ENCODE peak calls at places on chromosomes 13 and 19, in four cellular contexts. Q is HepG2, M is K562, Y is H1. I is an unnamed sample.

GRCh38 chr19:45402469-45403070 is 2.3 kb downstream of the PPP1R13L start:
- DNase-seq in Y (no peak), M (peak; percentile 86), Q (no peak), I (peak; percentile 96)

GRCh38 chr13:76619631-76620030 is 266.6 kb downstream of the KCTD12 start:
- DNase-seq in Y (no peak), M (no peak), Q (no peak), I (no peak)

GRCh38 chr13:48126944-48127814 is 32.3 kb upstream of the MED4 start:
- DNase-seq in Q (peak; percentile 63), Y (peak; percentile 34), M (peak; percentile 56), I (peak; percentile 57)

GRCh38 chr13:98512774-98513327 is 64.1 kb downstream of the STK24 start:
- DNase-seq in Y (no peak), M (no peak), Q (no peak), I (no peak)

GRCh38 chr13:101915333-101915732 is 462.9 kb downstream of the ITGBL1 start:
- DNase-seq in Q (no peak), Y (no peak), M (no peak), I (no peak)

GRCh38 chr13:91381371-91381770 is 17.1 kb upstream of the GPC5 start:
- DNase-seq in Y (no peak), M (no peak), Q (no peak), I (no peak)

GRCh38 chr13:26585136-26585535 is 27.7 kb downstream of the WASF3 start:
- DNase-seq in Q (no peak), M (no peak), Y (no peak), I (no peak)

GRCh38 chr19:4456843-4457653 is 546 bp downstream of the UBXN6 start:
- DNase-seq in Q (no peak), Y (peak; percentile 44), M (peak; percentile 91), I (peak; percentile 35)

GRCh38 chr19:41591951-41592562 is 16.1 kb downstream of the CEACAM21 start:
- DNase-seq in Y (no peak), M (no peak), Q (no peak), I (no peak)

GRCh38 chr13:28548872-28549271 is 53.9 kb upstream of the FLT1 start:
- DNase-seq in Q (no peak), Y (no peak), M (no peak), I (no peak)

GRCh38 chr13:50882816-50883215 is 26.8 kb upstream of the RNASEH2B start:
- DNase-seq in Y (no peak), M (no peak), Q (no peak), I (no peak)

GRCh38 chr19:48636859-48637448 is at the start of gene DBP:
- DNase-seq in Q (no peak), M (no peak), Y (no peak), I (peak; percentile 79)
- TF ChIP-seq KDM1A in Q (no peak), M (no peak), Y (no peak), I (no peak)

GRCh38 chr19:38663156-38663651 is 15.8 kb downstream of the ACTN4 start:
- DNase-seq in Q (no peak), M (no peak), Y (no peak), I (no peak)

GRCh38 chr19:38661166-38661565 is 13.7 kb downstream of the ACTN4 start:
- DNase-seq in Y (no peak), Q (no peak), M (no peak), I (no peak)

GRCh38 chr19:38662508-38663155 is 15.2 kb downstream of the ACTN4 start:
- DNase-seq in M (no peak), Q (no peak), Y (no peak), I (no peak)

GRCh38 chr19:38660724-38661123 is 13.3 kb downstream of the ACTN4 start:
- DNase-seq in M (no peak), Q (no peak), Y (no peak), I (no peak)

GRCh38 chr19:38661996-38662395 is 14.5 kb downstream of the ACTN4 start:
- DNase-seq in Y (no peak), M (no peak), Q (no peak), I (no peak)
- H3K27ac ChIP-seq in Y (no peak overlapping the region), M (peak overlapping the region; percentile 51), Q (no peak overlapping the region), I (peak overlapping the region; percentile 47)

GRCh38 chr13:83621765-83622421 is 260.4 kb downstream of the SLITRK1 start:
- DNase-seq in Q (no peak), M (no peak), Y (no peak), I (no peak)

GRCh38 chr13:83620535-83621220 is 261.6 kb downstream of the SLITRK1 start:
- DNase-seq in Y (no peak), Q (no peak), M (no peak), I (no peak)

GRCh38 chr13:83613524-83613923 is 268.8 kb downstream of the SLITRK1 start:
- DNase-seq in Y (no peak), M (no peak), Q (no peak), I (no peak)

GRCh38 chr13:83622422-83622784 is 259.9 kb downstream of the SLITRK1 start:
- DNase-seq in Q (no peak), M (no peak), Y (no peak), I (no peak)

DNA sequence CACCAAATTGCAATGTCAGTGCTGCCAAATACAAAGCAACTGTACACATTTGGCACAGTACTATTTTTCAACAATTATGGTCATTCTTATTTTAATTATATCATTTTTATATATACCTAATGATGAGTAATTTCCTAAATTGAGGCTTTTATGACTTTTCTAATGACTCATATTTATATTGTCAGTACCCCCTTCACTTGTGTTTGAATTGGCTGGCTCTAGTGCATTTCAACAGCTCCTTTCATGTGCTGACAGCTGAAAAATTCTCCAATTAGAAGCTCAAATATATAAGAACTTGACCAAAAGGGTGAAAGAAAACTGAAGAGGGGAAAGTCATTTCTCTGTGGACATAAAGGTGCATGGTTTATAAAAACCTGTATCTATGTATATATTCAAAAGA is 263.3 kb downstream of the SLITRK1 start:
- DNase-seq in Y (no peak), M (no peak), Q (no peak), I (no peak)
- TF ChIP-seq PHF8 in Y (no peak), M (no peak), Q (no peak), I (no peak)

GRCh38 chr13:49288458-49288857 is 40.7 kb downstream of the CDADC1 start:
- DNase-seq in M (no peak), Q (no peak), Y (no peak), I (no peak)

GRCh38 chr13:49297338-49297737 is 49.6 kb downstream of the CDADC1 start:
- DNase-seq in M (no peak), Q (peak; percentile 33), Y (no peak), I (no peak)

GRCh38 chr13:49296659-49297058 is 48.9 kb downstream of the CDADC1 start:
- DNase-seq in Y (no peak), Q (peak; percentile 73), M (no peak), I (no peak)

GRCh38 chr13:49295231-49295630 is 47.5 kb downstream of the CDADC1 start:
- DNase-seq in Q (no peak), M (no peak), Y (no peak), I (no peak)

DNA sequence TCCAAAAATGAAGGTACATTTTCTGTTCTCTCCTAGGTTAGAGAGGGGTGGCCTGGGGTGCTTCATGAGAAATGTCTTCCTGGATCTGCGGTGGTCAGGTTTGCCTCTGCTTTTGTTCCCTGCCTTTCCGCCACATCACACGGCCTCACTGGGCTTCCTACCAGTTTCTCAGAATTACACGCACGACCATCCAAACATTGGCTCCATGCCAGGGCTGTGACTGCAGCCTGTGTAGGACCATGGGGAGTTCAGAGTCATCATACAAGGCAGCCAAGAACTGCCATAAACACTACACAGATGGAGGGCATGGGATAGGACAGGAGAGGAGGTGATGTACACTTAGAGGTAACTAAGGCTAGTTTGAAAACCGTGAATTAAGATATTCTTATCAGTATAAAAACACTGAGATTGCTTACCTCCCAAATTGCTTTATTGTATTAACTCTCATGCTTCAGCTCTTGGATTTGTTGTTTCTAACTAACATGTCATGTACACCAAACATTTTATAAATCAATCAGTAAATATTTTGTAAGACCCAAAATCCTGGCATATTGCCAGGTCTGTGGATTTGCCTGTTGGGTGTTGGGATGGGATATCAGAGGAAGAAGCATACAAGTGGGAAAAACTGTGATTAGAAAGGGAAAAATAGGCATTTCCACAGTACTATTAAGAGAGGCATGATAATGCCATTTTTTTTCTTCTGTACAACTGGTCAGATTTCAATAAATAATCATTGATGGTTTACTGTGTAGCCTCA is 45.2 kb downstream of the CDADC1 start:
- DNase-seq in Y (no peak), M (peak; percentile 26), Q (no peak), I (no peak)
- TF ChIP-seq KDM1A in Y (no peak), M (no peak), Q (no peak), I (no peak)

DNA sequence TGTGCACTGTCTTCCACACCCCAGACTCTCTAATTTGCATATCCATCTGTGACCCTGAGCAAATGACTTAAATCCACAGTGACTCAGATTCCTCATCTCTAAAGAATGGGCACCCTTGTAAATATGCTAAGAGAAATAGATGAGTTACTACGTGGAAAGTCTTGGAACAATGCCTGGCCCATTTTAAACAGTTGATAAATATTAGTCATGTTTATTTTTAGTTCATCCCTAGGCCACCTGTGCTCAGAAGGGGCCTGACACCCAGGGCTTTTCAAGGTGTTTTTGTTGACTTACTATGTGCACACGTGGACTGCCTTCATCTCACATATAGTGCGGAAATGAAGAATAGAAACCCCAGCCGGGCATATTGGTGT is 806 bp upstream of the PTPRH start:
- DNase-seq in M (no peak), Y (no peak), Q (peak; percentile 91), I (peak; percentile 91)
- H3K27ac ChIP-seq in M (peak overlapping the region; percentile 9), Y (no peak overlapping the region), Q (peak overlapping the region; percentile 85), I (peak overlapping the region; percentile 83)

GRCh38 chr13:99614465-99614885 is 113.2 kb downstream of the TM9SF2 start:
- DNase-seq in Y (no peak), M (no peak), Q (peak; percentile 76), I (peak; percentile 50)
- TF ChIP-seq PHF8 in Y (no peak), M (no peak), Q (no peak), I (no peak)

GRCh38 chr19:2269244-2270156 is 12.5 kb downstream of the PEAK3 start:
- DNase-seq in Y (peak; percentile 75), Q (peak; percentile 91), M (peak; percentile 94), I (peak; percentile 94)

GRCh38 chr19:2271516-2272103 is 10.4 kb downstream of the PEAK3 start:
- DNase-seq in Y (no peak), Q (no peak), M (no peak), I (no peak)

GRCh38 chr19:2268861-2269243 is 12.6 kb upstream of the JSRP1 start:
- DNase-seq in M (no peak), Y (no peak), Q (no peak), I (no peak)

GRCh38 chr19:2270157-2270571 is 11.8 kb downstream of the PEAK3 start:
- DNase-seq in Y (no peak), Q (no peak), M (peak; percentile 59), I (no peak)

GRCh38 chr19:2270572-2271515 is 11.1 kb downstream of the PEAK3 start:
- DNase-seq in Q (peak; percentile 44), Y (no peak), M (peak; percentile 74), I (peak; percentile 64)
- TF ChIP-seq KDM1A in Q (no peak), Y (no peak), M (no peak), I (no peak)

DNA sequence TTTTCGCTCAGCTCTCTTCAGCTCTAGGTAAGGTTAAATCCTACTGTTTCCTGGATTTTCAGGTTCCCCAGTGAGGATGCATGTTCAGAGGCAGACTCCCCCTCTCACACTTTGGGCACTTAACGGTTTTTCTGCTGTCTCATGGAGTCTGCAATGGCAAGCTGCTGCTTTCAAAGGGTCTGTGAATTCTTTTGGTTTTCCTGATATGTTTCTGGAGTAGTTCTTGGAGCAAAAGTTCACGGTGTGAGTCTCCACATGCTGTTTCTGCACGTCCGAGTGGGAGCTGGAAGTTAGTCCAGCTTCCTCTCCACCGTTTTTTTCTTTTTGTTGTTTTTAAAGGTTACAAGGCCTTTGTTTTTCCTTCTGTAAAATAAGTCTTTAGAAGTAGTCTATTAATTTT is 35.5 kb downstream of the DNAJC15 start:
- DNase-seq in Q (no peak), M (no peak), Y (no peak), I (no peak)
- H3K27ac ChIP-seq in Q (peak overlapping the region; percentile 71), M (no peak overlapping the region), Y (no peak overlapping the region), I (peak overlapping the region; percentile 65)

I was measured in A549.